ENCODE peak calls at places on chromosomes 5 and 9, in eight cellular contexts. L, B, V, W, J, X, D and A are unnamed samples. For H3K4me1 and H3K36me3, the result is how much of the 10 kb centered on the place peaks cover.

GRCh38 chr5:170169996-170170395 is 62.8 kb upstream of the C5orf58 start:
- DNase-seq in L (no peak), B (no peak), V (no peak), W (no peak), J (no peak), X (no peak), D (no peak), A (no peak)

GRCh38 chr5:3353561-3353960 is 242.1 kb upstream of the IRX1 start:
- DNase-seq in L (no peak), B (no peak), V (peak), W (no peak), J (no peak), X (no peak), D (no peak), A (no peak)

GRCh38 chr9:101486693-101487442 is 46.8 kb upstream of the RNF20 start:
- DNase-seq in L (peak), B (no peak), V (peak), W (no peak), J (peak), X (no peak), D (peak), A (peak)

GRCh38 chr9:117411547-117411946 is 3.3 kb downstream of the ASTN2 start:
- DNase-seq in L (no peak), B (no peak), V (peak), W (no peak), J (no peak), X (peak), D (peak), A (peak)

GRCh38 chr5:6601271-6601670 is 31.6 kb downstream of the NSUN2 start:
- DNase-seq in L (no peak), B (no peak), V (no peak), W (no peak), J (no peak), X (no peak), D (no peak), A (no peak)

GRCh38 chr9:88388203-88388885 is at the start of gene SPIN1:
- DNase-seq in L (peak), B (peak), V (peak), W (no peak), J (peak), X (peak), D (peak), A (peak)

GRCh38 chr9:87580941-87581438 is 83.3 kb downstream of the DAPK1 start:
- DNase-seq in L (no peak), B (no peak), V (no peak), W (no peak), J (no peak), X (peak), D (no peak), A (no peak)

GRCh38 chr9:25960235-25960634 is 282.0 kb upstream of the TUSC1 start:
- DNase-seq in L (no peak), B (no peak), V (no peak), W (no peak), J (no peak), X (no peak), D (no peak), A (no peak)

GRCh38 chr5:74641778-74642542 is 1.4 kb upstream of the ENC1 start:
- DNase-seq in L (peak), B (no peak), V (no peak), W (peak), J (no peak), X (peak), D (peak), A (peak)

GRCh38 chr5:172097356-172097755 is 90.7 kb downstream of the STK10 start:
- DNase-seq in L (no peak), B (no peak), V (no peak), W (no peak), J (no peak), X (no peak), D (no peak), A (no peak)

GRCh38 chr5:123696948-123697347 is 185.0 kb downstream of the CSNK1G3 start:
- DNase-seq in L (no peak), B (no peak), V (peak), W (no peak), J (no peak), X (no peak), D (no peak), A (peak)

GRCh38 chr5:82749453-82749852 is 327.7 kb downstream of the TMEM167A start:
- DNase-seq in L (no peak), B (no peak), V (no peak), W (no peak), J (no peak), X (no peak), D (no peak), A (no peak)

GRCh38 chr5:139666551-139666950 is 18.4 kb downstream of the CXXC5 start:
- DNase-seq in L (no peak), B (no peak), V (no peak), W (no peak), J (no peak), X (no peak), D (no peak), A (no peak)
- H3K4me1 ChIP-seq in L (under half), B (under half), V (half or more), W (half or more), J (under half), X (half or more), D (half or more), A (half or more)

GRCh38 chr9:121326924-121327613 is 43.0 kb downstream of the STOM start:
- DNase-seq in L (no peak), B (no peak), V (no peak), W (no peak), J (no peak), X (peak), D (no peak), A (no peak)
- H3K36me3 ChIP-seq in L (under half), B (under half), V (half or more), W (half or more), J (under half), X (under half), D (half or more), A (under half)

GRCh38 chr9:131675437-131676022 is 64.3 kb downstream of the RAPGEF1 start:
- DNase-seq in L (no peak), B (no peak), V (no peak), W (no peak), J (no peak), X (no peak), D (no peak), A (no peak)
- H3K4me1 ChIP-seq in L (under half), B (half or more), V (half or more), W (half or more), J (under half), X (half or more), D (half or more), A (under half)

GRCh38 chr9:132910376-132910775 is 31.7 kb downstream of the SPACA9 start:
- DNase-seq in L (no peak), B (no peak), V (no peak), W (no peak), J (no peak), X (no peak), D (no peak), A (no peak)
- H3K36me3 ChIP-seq in L (under half), B (under half), V (half or more), W (under half), J (under half), X (under half), D (half or more), A (under half)